ENCODE peak calls at places on chromosomes 11 and 22, in nine cellular contexts. One of them, this sample, is unnamed.

GRCh38 chr11:10405858-10406592 is 49.0 kb upstream of the AMPD3 start:
- DNase-seq in IMR-90: peak; percentile 92
- DNase-seq in AG04449: peak; percentile 52
- DNase-seq in H7: peak; percentile 81
- DNase-seq in GM23338: peak; percentile 92
- DNase-seq in kidney tubule cell: peak; percentile 86
- DNase-seq in HTR-8/SVneo: peak; percentile 78
- DNase-seq in HAP-1: peak; percentile 87
- DNase-seq in ACHN: peak; percentile 82
- DNase-seq in this sample: peak; percentile 67

GRCh38 chr11:69257838-69258658 is 35.9 kb upstream of the MYEOV start:
- DNase-seq in HAP-1: no peak
- DNase-seq in AG04449: no peak
- DNase-seq in ACHN: no peak
- DNase-seq in GM23338: peak; percentile 49
- DNase-seq in HTR-8/SVneo: no peak
- DNase-seq in H7: peak; percentile 77
- DNase-seq in IMR-90: no peak
- DNase-seq in kidney tubule cell: no peak
- DNase-seq in this sample: no peak

GRCh38 chr22:35155403-35156025 is 89.6 kb downstream of the ISX start:
- DNase-seq in ACHN: peak; percentile 8
- DNase-seq in GM23338: peak; percentile 69
- DNase-seq in H7: peak; percentile 53
- DNase-seq in HTR-8/SVneo: no peak
- DNase-seq in AG04449: no peak
- DNase-seq in IMR-90: no peak
- DNase-seq in HAP-1: no peak
- DNase-seq in kidney tubule cell: no peak
- DNase-seq in this sample: no peak

GRCh38 chr11:10310301-10310841 is 5.5 kb downstream of the ADM start:
- DNase-seq in H7: no peak
- DNase-seq in IMR-90: peak; percentile 68
- DNase-seq in HTR-8/SVneo: no peak
- DNase-seq in ACHN: no peak
- DNase-seq in HAP-1: no peak
- DNase-seq in kidney tubule cell: peak; percentile 54
- DNase-seq in AG04449: no peak
- DNase-seq in GM23338: no peak
- DNase-seq in this sample: no peak

GRCh38 chr11:127898422-127899365 is 688.7 kb downstream of the ETS1 start:
- DNase-seq in AG04449: no peak
- DNase-seq in kidney tubule cell: no peak
- DNase-seq in HTR-8/SVneo: no peak
- DNase-seq in GM23338: no peak
- DNase-seq in HAP-1: no peak
- DNase-seq in IMR-90: no peak
- DNase-seq in ACHN: no peak
- DNase-seq in H7: no peak
- DNase-seq in this sample: no peak

GRCh38 chr11:924406-925157 is 1.1 kb upstream of the AP2A2 start:
- DNase-seq in IMR-90: no peak
- DNase-seq in AG04449: no peak
- DNase-seq in H7: peak; percentile 58
- DNase-seq in HTR-8/SVneo: no peak
- DNase-seq in kidney tubule cell: no peak
- DNase-seq in GM23338: no peak
- DNase-seq in ACHN: no peak
- DNase-seq in HAP-1: no peak
- DNase-seq in this sample: no peak

GRCh38 chr11:108803781-108804180 is 138.9 kb downstream of the DDX10 start:
- DNase-seq in kidney tubule cell: no peak
- DNase-seq in HTR-8/SVneo: no peak
- DNase-seq in ACHN: no peak
- DNase-seq in GM23338: no peak
- DNase-seq in IMR-90: peak; percentile 71
- DNase-seq in HAP-1: no peak
- DNase-seq in H7: no peak
- DNase-seq in AG04449: peak; percentile 60
- DNase-seq in this sample: no peak

GRCh38 chr11:93128574-93128973 is 69.2 kb downstream of the SLC36A4 start:
- DNase-seq in AG04449: no peak
- DNase-seq in IMR-90: no peak
- DNase-seq in GM23338: no peak
- DNase-seq in H7: no peak
- DNase-seq in kidney tubule cell: no peak
- DNase-seq in HAP-1: no peak
- DNase-seq in HTR-8/SVneo: no peak
- DNase-seq in ACHN: no peak
- DNase-seq in this sample: no peak